ENCODE peak calls at places on chromosomes 7 and 10, in four cellular contexts. G, H, T and Z are unnamed samples.

GRCh38 chr10:32746869-32747268 is 211.2 kb downstream of the ITGB1 start:
- DNase-seq in G (no peak), H (no peak), T (no peak), Z (no peak)

GRCh38 chr7:33459340-33459751 is 330.0 kb downstream of the BBS9 start:
- DNase-seq in G (peak), T (no peak), H (peak), Z (no peak)

GRCh38 chr10:79069325-79070090 is 742 bp downstream of the ZMIZ1 start:
- DNase-seq in T (no peak), G (peak), H (no peak), Z (peak)

GRCh38 chr7:770336-770735 is 43.3 kb upstream of the PRKAR1B start:
- DNase-seq in H (no peak), G (no peak), T (no peak), Z (no peak)

GRCh38 chr7:44045226-44046014 is 918 bp downstream of the DBNL start:
- DNase-seq in H (no peak), T (no peak), G (no peak), Z (no peak)

GRCh38 chr10:121926669-121927360 is 1.0 kb downstream of the ATE1 start:
- DNase-seq in G (peak), T (no peak), H (no peak), Z (no peak)

GRCh38 chr10:133241501-133242205 is 4.0 kb downstream of the VENTX start:
- DNase-seq in H (no peak), T (no peak), G (no peak), Z (no peak)

GRCh38 chr7:129610709-129611245 is 743 bp upstream of the NRF1 start:
- DNase-seq in G (no peak), H (no peak), T (no peak), Z (no peak)

GRCh38 chr7:33774762-33775523 is 130.4 kb upstream of the BMPER start:
- DNase-seq in T (peak), H (peak), G (peak), Z (no peak)

GRCh38 chr10:792083-792791 is 102.8 kb upstream of the DIP2C start:
- DNase-seq in G (no peak), H (no peak), T (no peak), Z (no peak)

GRCh38 chr10:125159486-125159931 is 854 bp downstream of the CTBP2 start:
- DNase-seq in T (no peak), G (peak), H (no peak), Z (no peak)

GRCh38 chr10:16854623-16855022 is 37.4 kb upstream of the RSU1 start:
- DNase-seq in T (no peak), G (peak), H (no peak), Z (no peak)

GRCh38 chr7:74289660-74290589 is 718 bp downstream of the CLIP2 start:
- DNase-seq in G (peak), H (no peak), T (peak), Z (no peak)

GRCh38 chr10:24793648-24794379 is 70.1 kb upstream of the ARHGAP21 start:
- DNase-seq in H (no peak), T (no peak), G (peak), Z (no peak)

GRCh38 chr10:95303535-95303934 is 12.7 kb upstream of the PDLIM1 start:
- DNase-seq in G (no peak), H (no peak), T (no peak), Z (no peak)

GRCh38 chr10:43389867-43390266 is 18.4 kb downstream of the FXYD4 start:
- DNase-seq in T (no peak), G (no peak), H (no peak), Z (no peak)

GRCh38 chr10:116272497-116273221 is at the start of gene GFRA1:
- DNase-seq in G (no peak), H (no peak), T (no peak), Z (peak)